ENCODE peak calls at places on chromosomes 16 and 17, in four cellular contexts. One of them, this sample, is unnamed.

GRCh38 chr16:80994451-80994850 is 12.2 kb downstream of the CMC2 start:
- DNase-seq in stomach: no peak
- DNase-seq in breast epithelium: no peak
- DNase-seq in left ventricle myocardium inferior: no peak
- DNase-seq in this sample: no peak

GRCh38 chr17:427891-428290 is 75.3 kb upstream of the RPH3AL start:
- DNase-seq in stomach: no peak
- DNase-seq in breast epithelium: no peak
- DNase-seq in left ventricle myocardium inferior: no peak
- DNase-seq in this sample: no peak

GRCh38 chr16:74991593-74992403 is 6.9 kb upstream of the WDR59 start:
- DNase-seq in stomach: no peak
- DNase-seq in breast epithelium: no peak
- DNase-seq in left ventricle myocardium inferior: no peak
- DNase-seq in this sample: no peak

GRCh38 chr17:30954046-30954805 is 16.6 kb upstream of the RNF135 start:
- DNase-seq in stomach: no peak
- DNase-seq in breast epithelium: no peak
- DNase-seq in left ventricle myocardium inferior: no peak
- DNase-seq in this sample: no peak

GRCh38 chr17:76369804-76370203 is 14.6 kb upstream of the SPHK1 start:
- DNase-seq in stomach: no peak
- DNase-seq in breast epithelium: no peak
- DNase-seq in left ventricle myocardium inferior: peak; percentile 35
- DNase-seq in this sample: no peak

GRCh38 chr16:51402785-51403184 is 251.7 kb upstream of the SALL1 start:
- DNase-seq in stomach: peak; percentile 52
- DNase-seq in breast epithelium: no peak
- DNase-seq in left ventricle myocardium inferior: no peak
- DNase-seq in this sample: no peak

GRCh38 chr17:57553525-57553924 is 191.6 kb downstream of the CCDC182 start:
- DNase-seq in stomach: no peak
- DNase-seq in breast epithelium: no peak
- DNase-seq in left ventricle myocardium inferior: no peak
- DNase-seq in this sample: no peak

GRCh38 chr16:84027607-84028006 is 15.0 kb downstream of the SLC38A8 start:
- DNase-seq in stomach: no peak
- DNase-seq in breast epithelium: no peak
- DNase-seq in left ventricle myocardium inferior: no peak
- DNase-seq in this sample: no peak

GRCh38 chr16:47523342-47524006 is 62.3 kb downstream of the PHKB start:
- DNase-seq in stomach: no peak
- DNase-seq in breast epithelium: no peak
- DNase-seq in left ventricle myocardium inferior: no peak
- DNase-seq in this sample: no peak

GRCh38 chr16:82396509-82396908 is 226.5 kb upstream of the MPHOSPH6 start:
- DNase-seq in stomach: no peak
- DNase-seq in breast epithelium: no peak
- DNase-seq in left ventricle myocardium inferior: no peak
- DNase-seq in this sample: no peak

GRCh38 chr16:66898207-66898606 is 17.9 kb downstream of the PDP2 start:
- DNase-seq in stomach: no peak
- DNase-seq in breast epithelium: no peak
- DNase-seq in left ventricle myocardium inferior: no peak
- DNase-seq in this sample: no peak

GRCh38 chr16:28603381-28604185 is 6.3 kb downstream of the SULT1A1 start:
- DNase-seq in stomach: no peak
- DNase-seq in breast epithelium: no peak
- DNase-seq in left ventricle myocardium inferior: no peak
- DNase-seq in this sample: no peak

GRCh38 chr16:21684199-21684598 is 20.4 kb downstream of the OTOA start:
- DNase-seq in stomach: no peak
- DNase-seq in breast epithelium: no peak
- DNase-seq in left ventricle myocardium inferior: no peak
- DNase-seq in this sample: no peak

GRCh38 chr16:3023415-3023668 is 400 bp downstream of the HCFC1R1 start:
- DNase-seq in stomach: no peak
- DNase-seq in breast epithelium: peak; percentile 60
- DNase-seq in left ventricle myocardium inferior: peak; percentile 47
- DNase-seq in this sample: no peak

GRCh38 chr17:75549246-75550138 is 24.0 kb downstream of the LLGL2 start:
- DNase-seq in stomach: peak; percentile 94
- DNase-seq in breast epithelium: peak; percentile 88
- DNase-seq in left ventricle myocardium inferior: no peak
- DNase-seq in this sample: no peak

GRCh38 chr16:48385272-48385953 is at the start of gene SIAH1:
- DNase-seq in stomach: peak; percentile 90
- DNase-seq in breast epithelium: peak; percentile 75
- DNase-seq in left ventricle myocardium inferior: peak; percentile 87
- DNase-seq in this sample: no peak

GRCh38 chr16:85609539-85609938 is 3.6 kb upstream of the GSE1 start:
- DNase-seq in stomach: no peak
- DNase-seq in breast epithelium: no peak
- DNase-seq in left ventricle myocardium inferior: no peak
- DNase-seq in this sample: no peak
- H3K4me1 ChIP-seq in stomach: peaks cover 57% of the 10 kb centered on the region
- H3K4me1 ChIP-seq in breast epithelium: peaks cover 16% of the 10 kb centered on the region
- H3K4me1 ChIP-seq in left ventricle myocardium inferior: peaks cover 59% of the 10 kb centered on the region
- H3K4me1 ChIP-seq in this sample: peaks cover 18% of the 10 kb centered on the region

DNA sequence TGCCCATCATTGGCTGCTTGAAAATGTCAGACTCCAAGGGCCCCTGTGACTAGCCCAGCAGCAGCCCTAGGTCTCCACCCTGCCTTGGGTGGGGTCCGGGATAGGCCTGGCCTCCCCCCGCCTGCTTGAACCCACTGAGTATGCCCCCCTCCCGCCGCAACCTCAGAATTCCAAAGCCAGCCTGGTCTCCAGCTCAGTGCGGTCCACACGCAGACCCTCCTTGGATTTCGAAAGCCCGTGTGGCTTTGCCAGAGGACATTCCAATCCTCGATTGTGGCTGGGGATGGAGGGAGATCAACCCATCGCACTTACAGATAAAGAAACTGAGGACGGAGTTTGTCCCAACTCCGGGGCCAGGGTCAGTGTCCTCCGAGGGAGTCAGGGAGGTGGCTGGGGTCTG is 6.4 kb downstream of the DPEP1 start:
- DNase-seq in stomach: no peak
- DNase-seq in breast epithelium: no peak
- DNase-seq in left ventricle myocardium inferior: no peak
- DNase-seq in this sample: no peak
- H3K4me1 ChIP-seq in stomach: no peaks in the 10 kb centered on the region
- H3K4me1 ChIP-seq in breast epithelium: no peaks in the 10 kb centered on the region
- H3K4me1 ChIP-seq in left ventricle myocardium inferior: peaks cover 17% of the 10 kb centered on the region
- H3K4me1 ChIP-seq in this sample: peaks cover 10% of the 10 kb centered on the region

GRCh38 chr17:27549251-27549919 is 81.6 kb upstream of the LGALS9 start:
- DNase-seq in stomach: peak; percentile 70
- DNase-seq in breast epithelium: no peak
- DNase-seq in left ventricle myocardium inferior: peak; percentile 60
- DNase-seq in this sample: no peak
- H3K4me1 ChIP-seq in stomach: peaks cover 5% of the 10 kb centered on the region
- H3K4me1 ChIP-seq in breast epithelium: peaks cover 6% of the 10 kb centered on the region
- H3K4me1 ChIP-seq in left ventricle myocardium inferior: peaks cover 25% of the 10 kb centered on the region
- H3K4me1 ChIP-seq in this sample: peaks cover 24% of the 10 kb centered on the region

GRCh38 chr17:40602445-40603443 is 37.5 kb upstream of the CCR7 start:
- DNase-seq in stomach: no peak
- DNase-seq in breast epithelium: no peak
- DNase-seq in left ventricle myocardium inferior: no peak
- DNase-seq in this sample: no peak
- H3K4me1 ChIP-seq in stomach: no peaks in the 10 kb centered on the region
- H3K4me1 ChIP-seq in breast epithelium: no peaks in the 10 kb centered on the region
- H3K4me1 ChIP-seq in left ventricle myocardium inferior: no peaks in the 10 kb centered on the region
- H3K4me1 ChIP-seq in this sample: no peaks in the 10 kb centered on the region

GRCh38 chr17:5898406-5898805 is 171.8 kb upstream of the WSCD1 start:
- DNase-seq in stomach: no peak
- DNase-seq in breast epithelium: no peak
- DNase-seq in left ventricle myocardium inferior: no peak
- DNase-seq in this sample: no peak

GRCh38 chr17:5897320-5897911 is 172.8 kb upstream of the WSCD1 start:
- DNase-seq in stomach: no peak
- DNase-seq in breast epithelium: no peak
- DNase-seq in left ventricle myocardium inferior: no peak
- DNase-seq in this sample: no peak

GRCh38 chr17:5892897-5893656 is 177.1 kb upstream of the WSCD1 start:
- DNase-seq in stomach: no peak
- DNase-seq in breast epithelium: no peak
- DNase-seq in left ventricle myocardium inferior: no peak
- DNase-seq in this sample: no peak

GRCh38 chr17:5893741-5894140 is 176.4 kb upstream of the WSCD1 start:
- DNase-seq in stomach: no peak
- DNase-seq in breast epithelium: no peak
- DNase-seq in left ventricle myocardium inferior: no peak
- DNase-seq in this sample: no peak

DNA sequence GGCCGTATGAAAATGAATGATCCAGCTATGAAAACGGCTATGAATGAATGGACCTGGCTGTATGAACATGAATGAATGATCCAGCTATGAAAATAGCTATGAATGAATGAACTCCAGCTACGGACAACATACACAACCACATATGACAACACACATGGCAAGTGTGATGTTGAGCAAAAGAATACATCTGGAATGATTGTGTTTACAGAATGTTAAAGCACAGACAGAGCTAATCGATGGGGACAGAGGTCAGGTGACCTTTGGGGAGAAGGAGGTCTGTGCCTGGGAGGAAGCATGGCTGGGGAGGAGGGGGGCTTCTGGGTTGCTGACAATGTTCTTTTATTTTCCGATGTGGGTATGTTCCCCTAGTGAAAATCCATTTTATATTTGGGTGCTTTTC is 174.0 kb upstream of the WSCD1 start:
- DNase-seq in stomach: no peak
- DNase-seq in breast epithelium: no peak
- DNase-seq in left ventricle myocardium inferior: no peak
- DNase-seq in this sample: no peak
- H3K4me1 ChIP-seq in stomach: no peaks in the 10 kb centered on the region
- H3K4me1 ChIP-seq in breast epithelium: no peaks in the 10 kb centered on the region
- H3K4me1 ChIP-seq in left ventricle myocardium inferior: no peaks in the 10 kb centered on the region
- H3K4me1 ChIP-seq in this sample: no peaks in the 10 kb centered on the region

GRCh38 chr17:12027658-12028057 is 7.0 kb downstream of the MAP2K4 start:
- DNase-seq in stomach: no peak
- DNase-seq in breast epithelium: no peak
- DNase-seq in left ventricle myocardium inferior: no peak
- DNase-seq in this sample: no peak
- H3K4me1 ChIP-seq in stomach: peaks cover 43% of the 10 kb centered on the region
- H3K4me1 ChIP-seq in breast epithelium: no peaks in the 10 kb centered on the region
- H3K4me1 ChIP-seq in left ventricle myocardium inferior: peaks cover 66% of the 10 kb centered on the region
- H3K4me1 ChIP-seq in this sample: peaks cover 36% of the 10 kb centered on the region

DNA sequence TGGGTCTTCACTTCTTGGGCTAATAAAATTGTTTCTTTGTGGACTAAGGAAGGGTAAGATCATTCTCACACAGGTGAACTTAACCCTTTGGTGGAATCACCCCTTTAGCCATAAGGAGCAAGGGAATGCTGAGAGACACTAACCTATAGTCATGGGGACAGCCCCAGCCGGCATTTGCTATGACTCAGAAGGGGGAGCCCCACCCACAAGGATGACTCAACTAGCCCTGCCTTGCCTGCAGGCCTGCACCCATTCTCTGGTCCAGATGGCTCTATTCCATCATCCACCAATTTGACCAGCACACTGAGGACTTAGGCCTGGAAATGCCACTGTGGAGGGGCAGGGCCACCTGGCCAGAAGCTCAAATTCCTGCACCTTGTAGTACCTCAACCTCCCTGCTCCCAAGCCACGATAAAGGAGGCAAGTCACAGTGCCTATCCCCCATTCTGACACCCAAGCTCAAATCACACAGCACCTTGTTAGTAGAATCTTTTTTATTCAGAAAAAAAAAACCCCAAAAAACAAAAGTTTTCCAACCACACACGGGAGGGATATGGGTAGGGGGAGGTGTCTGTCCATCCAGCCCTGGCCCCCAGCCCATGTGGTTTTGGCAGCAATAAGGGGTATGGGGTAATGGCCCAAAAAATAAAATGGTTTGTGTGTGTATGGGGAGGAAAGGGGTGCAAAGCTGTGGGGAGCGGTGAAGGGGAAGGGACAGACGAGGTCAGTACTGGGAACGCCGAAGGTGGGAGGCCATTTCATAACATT is 3.0 kb downstream of the PFN1 start:
- DNase-seq in stomach: peak; percentile 79
- DNase-seq in breast epithelium: peak; percentile 72
- DNase-seq in left ventricle myocardium inferior: peak; percentile 72
- DNase-seq in this sample: peak; percentile 88
- H3K4me1 ChIP-seq in stomach: peaks cover 53% of the 10 kb centered on the region
- H3K4me1 ChIP-seq in breast epithelium: peaks cover 14% of the 10 kb centered on the region
- H3K4me1 ChIP-seq in left ventricle myocardium inferior: peaks cover 92% of the 10 kb centered on the region
- H3K4me1 ChIP-seq in this sample: peaks cover 42% of the 10 kb centered on the region

DNA sequence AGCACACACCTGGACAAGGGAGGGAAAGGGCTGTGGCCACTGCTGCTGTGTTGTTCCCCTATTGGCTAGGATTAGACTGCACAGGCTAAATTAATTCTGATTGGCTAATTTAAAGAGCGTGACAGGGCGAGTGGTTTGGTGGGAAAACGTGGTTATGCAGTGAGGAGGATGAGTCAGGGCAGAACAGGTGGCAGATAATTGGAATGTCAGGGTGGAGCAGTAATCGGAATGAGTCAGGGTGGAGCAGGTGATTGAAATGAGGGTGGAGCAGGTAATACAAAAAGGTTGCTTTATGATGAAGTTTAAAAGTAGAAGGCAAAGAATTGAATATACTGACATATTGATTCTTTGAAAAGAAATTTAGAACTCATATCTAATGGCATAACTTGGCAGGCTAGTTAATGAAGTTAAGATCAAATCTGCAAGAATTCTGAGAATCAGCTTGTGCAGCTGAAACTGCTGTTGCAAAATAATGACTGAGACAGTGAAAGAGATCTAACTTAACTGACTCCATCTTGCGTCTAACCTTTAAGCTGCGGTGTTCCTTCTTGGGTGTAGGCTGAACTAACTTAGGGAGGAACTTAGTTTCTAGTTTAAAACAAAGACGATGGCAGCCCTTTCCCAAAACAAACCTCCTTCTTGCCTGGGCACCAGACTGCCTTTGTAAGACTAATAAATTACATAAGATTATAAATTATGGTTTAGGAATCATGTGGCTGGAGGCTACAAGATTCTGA is 174.3 kb downstream of the UTP18 start:
- DNase-seq in stomach: no peak
- DNase-seq in breast epithelium: no peak
- DNase-seq in left ventricle myocardium inferior: no peak
- DNase-seq in this sample: peak; percentile 53
- H3K4me1 ChIP-seq in stomach: no peaks in the 10 kb centered on the region
- H3K4me1 ChIP-seq in breast epithelium: no peaks in the 10 kb centered on the region
- H3K4me1 ChIP-seq in left ventricle myocardium inferior: no peaks in the 10 kb centered on the region
- H3K4me1 ChIP-seq in this sample: peaks cover 8% of the 10 kb centered on the region

This sample was measured in keratinocyte.